ENCODE peak calls at places on chromosomes 6 and 20, in seven cellular contexts. E is cardiac muscle cell, M is Kasumi-1, T is renal cortical epithelial cell, U is neuronal stem cell, Z is T-helper 2 cell, R is DMS 273 treated with DMSO at 0.1 percent for 48 hours. F is an unnamed sample.

GRCh38 chr6:35080016-35080680 is 61.0 kb downstream of the TCP11 start:
- DNase-seq in E (no peak), M (no peak), T (no peak), U (no peak), Z (no peak), R (no peak), F (no peak)

GRCh38 chr20:56788041-56788670 is 159.1 kb downstream of the TFAP2C start:
- DNase-seq in E (peak), M (no peak), T (peak), U (no peak), Z (no peak), R (no peak), F (no peak)

GRCh38 chr6:109834595-109835437 is 143.3 kb upstream of the GPR6 start:
- DNase-seq in E (no peak), M (no peak), T (peak), U (no peak), Z (no peak), R (no peak), F (no peak)

GRCh38 chr6:119205911-119206617 is 127.6 kb upstream of the FAM184A start:
- DNase-seq in E (no peak), M (no peak), T (no peak), U (no peak), Z (no peak), R (no peak), F (no peak)

GRCh38 chr6:167569879-167570278 is 245.0 kb downstream of the TTLL2 start:
- DNase-seq in E (no peak), M (no peak), T (no peak), U (no peak), Z (no peak), R (no peak), F (no peak)

GRCh38 chr20:62123450-62124118 is 1.3 kb downstream of the LSM14B start:
- DNase-seq in E (peak), M (peak), T (peak), U (no peak), Z (no peak), R (no peak), F (peak)

GRCh38 chr6:51301969-51302368 is 483.3 kb downstream of the TFAP2B start:
- DNase-seq in E (no peak), M (no peak), T (peak), U (no peak), Z (no peak), R (no peak), F (no peak)

GRCh38 chr20:20452254-20452676 is 84.4 kb downstream of the INSM1 start:
- DNase-seq in E (peak), M (no peak), T (peak), U (peak), Z (peak), R (peak), F (peak)

GRCh38 chr6:45816674-45817297 is 198.9 kb downstream of the CLIC5 start:
- DNase-seq in E (no peak), M (no peak), T (no peak), U (no peak), Z (no peak), R (no peak), F (no peak)

GRCh38 chr20:1845701-1846100 is 49.5 kb upstream of the SIRPA start:
- DNase-seq in E (no peak), M (no peak), T (no peak), U (no peak), Z (no peak), R (no peak), F (no peak)

GRCh38 chr6:108116424-108116780 is 41.9 kb upstream of the OSTM1 start:
- DNase-seq in E (no peak), M (no peak), T (no peak), U (no peak), Z (no peak), R (no peak), F (no peak)

GRCh38 chr6:163206196-163206595 is 208.3 kb upstream of the QKI start:
- DNase-seq in E (no peak), M (no peak), T (no peak), U (no peak), Z (no peak), R (no peak), F (no peak)

GRCh38 chr6:107318100-107318736 is 141.1 kb downstream of the PDSS2 start:
- DNase-seq in E (peak), M (peak), T (peak), U (peak), Z (no peak), R (peak), F (peak)

GRCh38 chr6:25016311-25016710 is 80.6 kb upstream of the RIPOR2 start:
- DNase-seq in E (no peak), M (no peak), T (peak), U (no peak), Z (no peak), R (no peak), F (no peak)

GRCh38 chr20:47727170-47727880 is 58.0 kb downstream of the SULF2 start:
- DNase-seq in E (no peak), M (peak), T (no peak), U (no peak), Z (no peak), R (no peak), F (no peak)

GRCh38 chr6:64737418-64737817 is 969.6 kb downstream of the EYS start:
- DNase-seq in E (peak), M (no peak), T (peak), U (no peak), Z (no peak), R (no peak), F (no peak)

GRCh38 chr20:62975812-62976413 is 23.4 kb downstream of the SLC17A9 start:
- DNase-seq in E (no peak), M (no peak), T (no peak), U (no peak), Z (no peak), R (no peak), F (no peak)

GRCh38 chr20:23926941-23927872 is 47.7 kb upstream of the CST5 start:
- DNase-seq in E (peak), M (no peak), T (no peak), U (no peak), Z (no peak), R (no peak), F (no peak)

GRCh38 chr6:37456816-37457560 is 24.0 kb downstream of the CMTR1 start:
- DNase-seq in E (peak), M (peak), T (no peak), U (no peak), Z (no peak), R (no peak), F (no peak)

GRCh38 chr6:165811512-165811911 is 148.5 kb upstream of the PDE10A start:
- DNase-seq in E (no peak), M (no peak), T (no peak), U (no peak), Z (no peak), R (no peak), F (no peak)

GRCh38 chr6:158358450-158359077 is 46.3 kb downstream of the TULP4 start:
- DNase-seq in E (no peak), M (no peak), T (no peak), U (no peak), Z (no peak), R (peak), F (no peak)